ENCODE peak calls at places on chromosomes 7 and 10, in four cellular contexts. E, I, Q and L are unnamed samples.

GRCh38 chr7:64733550-64734240 is 60.5 kb upstream of the ZNF138 start:
- DNase-seq in Q (no peak), E (no peak), I (peak; percentile 13), L (peak; percentile 1)

GRCh38 chr7:150801242-150801945 is 825 bp downstream of the TMEM176A start:
- DNase-seq in Q (no peak), E (no peak), I (no peak), L (no peak)

GRCh38 chr7:34709771-34710170 is 51.8 kb downstream of the NPSR1 start:
- DNase-seq in E (no peak), Q (no peak), I (no peak), L (no peak)

GRCh38 chr7:142592664-142593063 is 156.6 kb upstream of the PRSS1 start:
- DNase-seq in I (no peak), Q (no peak), E (no peak), L (no peak)

GRCh38 chr10:99425204-99425603 is 5.2 kb downstream of the GOT1 start:
- DNase-seq in E (no peak), I (no peak), Q (no peak), L (no peak)

GRCh38 chr7:3897430-3898385 is 596.7 kb downstream of the SDK1 start:
- DNase-seq in Q (peak; percentile 57), I (peak; percentile 29), E (no peak), L (peak; percentile 36)

GRCh38 chr10:117993166-117993565 is 53.6 kb downstream of the RAB11FIP2 start:
- DNase-seq in E (no peak), I (no peak), Q (no peak), L (no peak)

GRCh38 chr10:89438525-89438924 is 24.2 kb downstream of the IFIT5 start:
- DNase-seq in E (no peak), Q (no peak), I (no peak), L (no peak)

GRCh38 chr7:45236666-45237065 is 79.1 kb downstream of the RAMP3 start:
- DNase-seq in I (no peak), Q (no peak), E (no peak), L (no peak)

GRCh38 chr10:84608126-84608525 is 279.7 kb downstream of the CCSER2 start:
- DNase-seq in I (no peak), Q (no peak), E (no peak), L (no peak)

GRCh38 chr7:29355388-29355787 is 160.8 kb downstream of the CHN2 start:
- DNase-seq in I (no peak), E (no peak), Q (no peak), L (no peak)

GRCh38 chr7:133633055-133633454 is 380.2 kb downstream of the EXOC4 start:
- DNase-seq in I (no peak), Q (no peak), E (no peak), L (peak; percentile 1)

DNA sequence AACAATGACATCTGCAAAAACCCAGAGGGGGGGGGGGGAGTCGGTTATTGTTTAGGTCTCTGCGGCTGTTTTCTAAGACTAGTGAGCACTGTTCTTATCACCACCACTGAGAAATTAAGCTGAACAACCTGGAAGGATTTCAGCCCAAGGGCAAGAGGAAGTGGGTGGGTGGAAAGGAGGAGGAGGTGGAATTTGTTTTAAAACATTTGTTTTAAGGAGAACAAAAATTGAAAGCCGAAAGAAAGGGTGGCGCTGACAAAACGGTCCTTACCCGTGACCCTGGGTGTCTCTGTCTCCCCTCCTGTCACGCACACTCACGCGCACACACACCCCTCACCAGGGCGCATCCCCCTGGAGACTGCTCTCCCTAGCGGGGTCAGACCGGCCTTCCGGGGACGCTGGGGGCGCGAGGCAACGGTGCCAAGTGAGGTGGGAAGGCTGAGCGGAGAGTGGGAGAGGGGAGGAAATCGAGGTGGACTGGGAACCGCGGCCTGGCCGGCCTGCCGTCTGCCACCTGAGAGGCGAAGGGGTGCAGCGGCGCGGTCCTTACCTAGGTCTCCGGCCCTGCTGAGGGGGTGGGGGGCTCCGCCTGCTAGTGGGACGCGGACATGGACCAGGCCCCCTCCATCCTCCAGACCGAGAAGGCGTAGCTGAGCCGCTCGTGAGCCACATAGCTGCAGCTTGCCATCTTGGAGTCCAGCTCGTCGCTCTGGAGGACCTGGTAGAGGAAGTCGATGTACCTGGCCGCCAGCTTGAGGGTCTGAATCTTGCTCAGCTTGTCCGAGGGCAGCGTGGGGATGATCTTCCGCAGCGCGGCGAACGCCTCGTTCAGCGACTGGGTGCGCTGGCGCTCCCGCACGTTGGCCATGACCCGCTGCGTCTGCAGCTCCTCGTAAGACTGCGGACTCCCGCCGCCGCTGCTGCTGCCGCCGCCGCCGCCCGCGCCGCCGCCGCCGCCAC is 1.0 kb downstream of the TWIST1 start:
- DNase-seq in Q (no peak), E (no peak), I (no peak), L (peak; percentile 33)
- TF ChIP-seq PHF8 in Q (no peak), E (no peak), I (no peak), L (no peak)

GRCh38 chr7:158001621-158002320 is 585.9 kb downstream of the PTPRN2 start:
- DNase-seq in E (no peak), Q (no peak), I (no peak), L (peak; percentile 42)
- TF ChIP-seq PHF8 in E (no peak), Q (no peak), I (no peak), L (no peak)

DNA sequence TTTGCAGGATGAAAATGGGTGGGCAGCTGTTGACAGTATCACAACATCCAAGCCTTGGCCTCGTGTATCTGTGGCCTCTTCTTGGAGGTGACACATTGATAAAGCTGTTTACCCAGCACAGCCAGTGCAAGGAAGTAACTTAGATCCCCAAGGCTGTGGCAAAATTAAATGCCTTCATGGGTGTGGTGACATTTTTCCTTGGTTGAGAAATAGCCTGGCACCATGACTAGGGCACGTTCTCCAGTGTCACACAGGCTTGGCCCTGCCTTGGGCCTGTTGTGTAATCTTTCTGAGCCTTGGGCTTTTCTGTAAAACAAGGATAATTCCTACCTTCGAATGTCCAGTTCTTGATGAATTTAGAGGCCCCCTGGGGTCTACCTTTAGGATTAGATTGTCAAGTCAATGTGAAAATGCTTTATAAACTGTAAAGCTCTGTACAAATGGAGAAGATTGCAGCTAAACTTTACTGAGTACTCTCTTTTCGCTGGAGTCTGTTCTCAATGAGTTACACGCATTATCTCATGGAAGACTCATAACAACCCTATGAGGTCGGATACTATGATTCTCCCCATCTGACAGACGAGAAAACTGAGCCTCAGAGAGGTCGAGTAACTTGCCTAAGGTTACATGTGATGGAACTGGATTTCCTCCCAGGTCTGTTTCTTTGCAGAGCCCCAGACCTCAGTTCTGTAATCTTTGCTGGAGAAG is 46.7 kb upstream of the LOXL4 start:
- DNase-seq in E (no peak), Q (no peak), I (no peak), L (no peak)
- TF ChIP-seq PHF8 in E (no peak), Q (no peak), I (no peak), L (no peak)

GRCh38 chr10:91471602-91472001 is 61.5 kb downstream of the HECTD2 start:
- DNase-seq in Q (no peak), E (no peak), I (peak; percentile 15), L (no peak)

GRCh38 chr10:91477236-91477635 is 67.1 kb downstream of the HECTD2 start:
- DNase-seq in Q (no peak), I (no peak), E (no peak), L (no peak)

GRCh38 chr10:91472911-91473310 is 62.8 kb downstream of the HECTD2 start:
- DNase-seq in I (no peak), E (no peak), Q (no peak), L (no peak)

GRCh38 chr10:91479583-91479982 is 69.4 kb downstream of the HECTD2 start:
- DNase-seq in I (no peak), Q (no peak), E (no peak), L (no peak)

DNA sequence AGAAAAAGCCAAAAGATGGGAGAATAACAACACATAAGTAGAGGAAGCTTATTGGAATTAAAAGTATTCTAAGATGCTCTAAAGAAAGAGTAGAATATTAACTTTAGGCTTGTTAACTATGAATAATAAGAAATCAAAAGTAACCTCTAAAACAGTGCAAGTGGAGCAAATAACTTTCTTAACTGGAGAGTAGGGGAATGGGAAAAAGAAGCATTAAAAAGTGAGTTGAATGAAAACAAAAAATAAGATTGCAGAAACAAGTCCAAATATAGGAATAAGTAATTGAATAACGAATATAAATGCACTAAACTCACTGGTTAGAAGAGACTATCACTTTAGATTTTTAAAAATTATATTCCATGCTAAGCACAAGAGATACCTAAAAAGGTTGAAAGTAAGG is 63.9 kb downstream of the HECTD2 start:
- DNase-seq in E (no peak), Q (no peak), I (no peak), L (no peak)
- TF ChIP-seq PHF8 in E (no peak), Q (no peak), I (no peak), L (no peak)